ENCODE peak calls at places on chromosomes 2 and 18, in five cellular contexts. M is neural progenitor cell, I is left ventricle myocardium inferior, V is neural crest cell, C is lung. D is an unnamed sample.

GRCh38 chr18:48228841-48229240 is 180.3 kb downstream of the ZBTB7C start:
- DNase-seq in M (peak), I (no peak), V (no peak), C (no peak), D (no peak)

GRCh38 chr2:12718662-12719399 is 2.1 kb downstream of the TRIB2 start:
- DNase-seq in M (peak), I (no peak), V (no peak), C (no peak), D (no peak)

GRCh38 chr18:69574401-69574800 is 173.7 kb downstream of the DOK6 start:
- DNase-seq in M (no peak), I (no peak), V (no peak), C (no peak), D (no peak)

GRCh38 chr18:61348230-61348629 is 15.0 kb downstream of the CDH20 start:
- DNase-seq in M (no peak), I (no peak), V (no peak), C (no peak), D (no peak)

GRCh38 chr2:68853035-68853434 is 18.2 kb downstream of the BMP10 start:
- DNase-seq in M (no peak), I (no peak), V (no peak), C (no peak), D (no peak)

GRCh38 chr2:72999729-73000725 is 71.5 kb downstream of the SFXN5 start:
- DNase-seq in M (no peak), I (no peak), V (no peak), C (peak), D (no peak)

GRCh38 chr2:44777542-44777941 is 164.0 kb upstream of the SIX3 start:
- DNase-seq in M (peak), I (no peak), V (no peak), C (no peak), D (no peak)

GRCh38 chr2:122451040-122451439 is 695.6 kb downstream of the TSN start:
- DNase-seq in M (peak), I (no peak), V (no peak), C (no peak), D (peak)

GRCh38 chr2:23092831-23093230 is 292.1 kb upstream of the KLHL29 start:
- DNase-seq in M (peak), I (no peak), V (no peak), C (no peak), D (peak)

GRCh38 chr2:104866883-104867350 is 13.0 kb downstream of the POU3F3 start:
- DNase-seq in M (peak), I (no peak), V (no peak), C (no peak), D (peak)

GRCh38 chr2:241701155-241701404 is 759 bp upstream of the ING5 start:
- DNase-seq in M (no peak), I (no peak), V (no peak), C (no peak), D (no peak)

GRCh38 chr2:105770162-105770561 is 25.4 kb downstream of the NCK2 start:
- DNase-seq in M (no peak), I (no peak), V (no peak), C (no peak), D (no peak)

GRCh38 chr2:11357428-11357972 is 13.1 kb upstream of the ROCK2 start:
- DNase-seq in M (no peak), I (no peak), V (no peak), C (peak), D (no peak)

GRCh38 chr2:396903-397302 is 109.0 kb upstream of the ALKAL2 start:
- DNase-seq in M (no peak), I (no peak), V (no peak), C (no peak), D (no peak)

GRCh38 chr18:63336366-63337099 is 17.0 kb upstream of the BCL2 start:
- DNase-seq in M (no peak), I (no peak), V (no peak), C (no peak), D (no peak)

GRCh38 chr2:162146906-162147305 is 5.1 kb downstream of the GCG start:
- DNase-seq in M (no peak), I (no peak), V (no peak), C (no peak), D (no peak)

GRCh38 chr18:35876243-35876642 is 96.2 kb upstream of the RMP24 start:
- DNase-seq in M (no peak), I (no peak), V (no peak), C (no peak), D (no peak)

GRCh38 chr2:58215429-58215828 is 25.7 kb downstream of the FANCL start:
- DNase-seq in M (no peak), I (no peak), V (no peak), C (no peak), D (no peak)

GRCh38 chr18:23740105-23740830 is 51.0 kb downstream of the LAMA3 start:
- DNase-seq in M (no peak), I (no peak), V (no peak), C (no peak), D (no peak)

GRCh38 chr2:142778289-142778688 is 99.2 kb upstream of the KYNU start:
- DNase-seq in M (no peak), I (no peak), V (no peak), C (no peak), D (no peak)

GRCh38 chr2:106959975-106960632 is 74.1 kb upstream of the ST6GAL2 start:
- DNase-seq in M (no peak), I (no peak), V (no peak), C (no peak), D (no peak)

GRCh38 chr2:119674711-119675500 is 4.1 kb upstream of the TMEM177 start:
- DNase-seq in M (peak), I (no peak), V (no peak), C (no peak), D (no peak)
- TF ChIP-seq CTCF in M (peak), I (peak), V (no peak), C (no peak), D (no peak)

DNA sequence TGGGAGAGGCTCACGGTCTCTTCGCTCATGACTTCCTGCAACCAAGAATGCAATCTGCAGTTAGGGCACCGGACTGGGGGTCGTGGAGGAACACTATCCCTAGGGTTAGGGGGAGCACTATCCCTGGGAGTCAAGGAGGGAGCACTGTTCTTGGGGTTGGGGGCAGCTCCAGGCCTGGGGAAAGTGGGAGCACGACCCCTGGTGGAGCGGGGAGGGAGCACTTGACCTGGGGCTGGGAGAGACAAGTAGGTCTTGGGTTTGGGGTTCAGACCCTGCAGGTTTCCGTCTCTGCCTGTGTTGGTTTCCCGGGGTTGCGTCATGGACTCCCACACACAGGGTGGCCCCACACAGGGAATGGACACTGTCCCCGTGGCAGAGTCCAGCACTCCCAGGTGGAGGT is 133.6 kb downstream of the TPO start:
- DNase-seq in M (no peak), I (no peak), V (no peak), C (no peak), D (no peak)
- TF ChIP-seq CTCF in M (peak), I (no peak), V (no peak), C (no peak), D (no peak)

GRCh38 chr2:74426181-74426758 is 4.7 kb downstream of the WDR54 start:
- DNase-seq in M (no peak), I (no peak), V (no peak), C (no peak), D (no peak)

GRCh38 chr2:74429487-74430451 is 8.2 kb downstream of the WDR54 start:
- DNase-seq in M (no peak), I (no peak), V (no peak), C (no peak), D (no peak)

GRCh38 chr2:74425523-74425922 is 4.0 kb downstream of the WDR54 start:
- DNase-seq in M (no peak), I (no peak), V (no peak), C (no peak), D (no peak)

GRCh38 chr2:74428675-74429074 is 7.1 kb downstream of the WDR54 start:
- DNase-seq in M (no peak), I (no peak), V (no peak), C (no peak), D (no peak)

GRCh38 chr2:74427551-74427950 is 6.0 kb downstream of the WDR54 start:
- DNase-seq in M (no peak), I (no peak), V (no peak), C (no peak), D (no peak)
- TF ChIP-seq CTCF in M (no peak), I (no peak), V (no peak), C (no peak), D (no peak)

GRCh38 chr18:59249186-59249774 is 24.0 kb downstream of the RAX start:
- DNase-seq in M (peak), I (no peak), V (peak), C (no peak), D (peak)
- TF ChIP-seq CTCF in M (peak), I (peak), V (peak), C (peak), D (peak)

DNA sequence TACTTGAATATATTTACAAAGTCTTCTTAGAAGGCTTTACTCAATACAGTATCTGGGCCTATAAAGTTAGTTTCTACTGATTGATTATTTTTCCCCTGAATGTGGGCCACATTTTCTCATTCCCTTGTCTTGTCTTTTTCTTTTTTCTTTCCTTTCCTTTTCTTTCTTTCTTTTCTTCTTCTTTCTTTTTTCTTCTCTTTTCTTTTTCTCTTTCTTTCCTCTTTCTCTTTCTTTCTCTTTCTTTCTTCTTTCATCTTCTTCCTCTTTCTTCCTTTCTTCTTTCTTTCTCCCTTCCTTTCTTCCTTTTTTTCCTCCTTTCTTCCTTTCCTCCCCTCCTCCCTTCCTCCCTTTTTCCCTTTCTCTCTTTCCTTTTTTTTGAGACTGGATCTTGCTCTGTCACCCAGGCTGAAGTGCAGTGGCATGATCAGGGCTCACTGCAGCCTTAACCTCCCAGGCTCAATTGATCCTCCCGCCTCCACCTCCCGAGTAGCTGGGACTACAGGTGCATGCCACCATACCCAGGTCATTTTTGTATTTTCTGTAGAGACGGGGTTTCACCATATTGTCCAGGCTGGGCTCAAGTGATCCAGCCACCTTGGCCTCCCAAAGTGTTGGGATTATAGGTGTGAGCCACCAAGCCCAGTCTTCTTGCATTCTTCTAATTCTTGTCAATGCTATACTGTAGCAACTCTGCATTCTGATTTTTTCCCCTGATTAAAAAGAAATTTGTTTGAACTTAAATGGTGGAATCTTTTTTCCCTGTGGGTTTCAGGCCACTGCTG is 133.1 kb upstream of the FBXO11 start:
- DNase-seq in M (no peak), I (no peak), V (no peak), C (no peak), D (no peak)
- TF ChIP-seq CTCF in M (no peak), I (no peak), V (no peak), C (no peak), D (no peak)